ENCODE peak calls at places on chromosomes 7 and 10, in six cellular contexts. I, O, Z, M, E and L are unnamed samples.

GRCh38 chr10:89074120-89074519 is 83.5 kb downstream of the FAS start:
- DNase-seq in Z (no peak), E (no peak), O (no peak), I (no peak), M (no peak), L (no peak)

GRCh38 chr7:148044173-148044572 is 546.4 kb upstream of the C7orf33 start:
- DNase-seq in O (no peak), I (no peak), Z (no peak), M (no peak), E (no peak), L (no peak)

GRCh38 chr7:36018816-36019484 is 134.1 kb upstream of the EEPD1 start:
- DNase-seq in I (no peak), Z (no peak), M (no peak), E (no peak), O (no peak), L (no peak)

GRCh38 chr10:79065091-79065551 is 3.6 kb upstream of the ZMIZ1 start:
- DNase-seq in Z (no peak), E (no peak), I (no peak), O (no peak), M (no peak), L (no peak)

GRCh38 chr7:79317728-79318127 is 135.7 kb downstream of the MAGI2 start:
- DNase-seq in Z (peak), O (no peak), I (no peak), M (no peak), E (no peak), L (no peak)

GRCh38 chr7:1667566-1668485 is 2.3 kb upstream of the ELFN1 start:
- DNase-seq in M (no peak), Z (no peak), E (no peak), O (no peak), I (no peak), L (no peak)

GRCh38 chr7:3722396-3722846 is 421.4 kb downstream of the SDK1 start:
- DNase-seq in Z (peak), O (no peak), I (peak), M (no peak), E (no peak), L (no peak)

GRCh38 chr7:123599766-123600165 is 1.9 kb upstream of the ASB15 start:
- DNase-seq in Z (no peak), I (no peak), M (no peak), O (no peak), E (no peak), L (no peak)

GRCh38 chr7:106426803-106427202 is 142.0 kb upstream of the NAMPT start:
- DNase-seq in Z (no peak), I (no peak), E (no peak), M (no peak), O (no peak), L (no peak)